ENCODE peak calls at places on chromosomes 2 and 18, in seven cellular contexts. J is Calu3, E is A549, A is heart left ventricle, G is Panc1, D is B cell, Q is BJ. R is an unnamed sample.

GRCh38 chr18:45014047-45014501 is 333.4 kb downstream of the SETBP1 start:
- DNase-seq in J (peak; percentile 43), E (peak; percentile 33), A (no peak), G (no peak), D (no peak), Q (peak; percentile 41), R (peak; percentile 35)

GRCh38 chr2:233133239-233133638 is 73.1 kb downstream of the INPP5D start:
- DNase-seq in J (no peak), E (no peak), A (no peak), G (no peak), D (no peak), Q (no peak), R (no peak)

GRCh38 chr2:122011493-122012270 is 256.2 kb downstream of the TSN start:
- DNase-seq in J (no peak), E (no peak), A (no peak), G (no peak), D (no peak), Q (no peak), R (no peak)

GRCh38 chr2:46841621-46842020 is 74.0 kb downstream of the MCFD2 start:
- DNase-seq in J (no peak), E (no peak), A (no peak), G (no peak), D (no peak), Q (no peak), R (no peak)

GRCh38 chr2:1979101-1979500 is 234.8 kb upstream of the PXDN start:
- DNase-seq in J (no peak), E (no peak), A (no peak), G (no peak), D (no peak), Q (no peak), R (no peak)

GRCh38 chr18:43129946-43130523 is 14.6 kb upstream of the RIT2 start:
- DNase-seq in J (no peak), E (no peak), A (no peak), G (no peak), D (no peak), Q (no peak), R (no peak)

GRCh38 chr2:172722481-172722880 is 13.2 kb upstream of the RAPGEF4 start:
- DNase-seq in J (no peak), E (no peak), A (no peak), G (no peak), D (no peak), Q (no peak), R (no peak)

GRCh38 chr2:232534940-232535735 is 4.4 kb upstream of the CHRNG start:
- DNase-seq in J (no peak), E (no peak), A (no peak), G (no peak), D (no peak), Q (no peak), R (no peak)

GRCh38 chr2:236712961-236713673 is 143.5 kb downstream of the ACKR3 start:
- DNase-seq in J (no peak), E (no peak), A (no peak), G (no peak), D (no peak), Q (no peak), R (no peak)

GRCh38 chr18:6997802-6998201 is 119.8 kb downstream of the LAMA1 start:
- DNase-seq in J (no peak), E (no peak), A (no peak), G (no peak), D (no peak), Q (no peak), R (no peak)

GRCh38 chr18:44624052-44624451 is 56.6 kb upstream of the SETBP1 start:
- DNase-seq in J (no peak), E (no peak), A (no peak), G (no peak), D (no peak), Q (no peak), R (no peak)

GRCh38 chr2:72138011-72138881 is 9.4 kb downstream of the CYP26B1 start:
- DNase-seq in J (no peak), E (no peak), A (no peak), G (no peak), D (no peak), Q (no peak), R (no peak)

GRCh38 chr2:85780316-85781092 is 26.7 kb downstream of the ATOH8 start:
- DNase-seq in J (no peak), E (no peak), A (no peak), G (no peak), D (no peak), Q (no peak), R (no peak)

GRCh38 chr2:55565613-55566012 is 46.1 kb downstream of the CFAP36 start:
- DNase-seq in J (no peak), E (no peak), A (no peak), G (no peak), D (no peak), Q (no peak), R (no peak)

GRCh38 chr2:218859556-218859993 is at the start of gene WNT6:
- DNase-seq in J (no peak), E (no peak), A (no peak), G (no peak), D (no peak), Q (no peak), R (no peak)

GRCh38 chr2:162579986-162580385 is 236.1 kb downstream of the GCA start:
- DNase-seq in J (no peak), E (no peak), A (no peak), G (no peak), D (no peak), Q (no peak), R (no peak)

GRCh38 chr2:223952280-223952968 is 4.8 kb upstream of the MRPL44 start:
- DNase-seq in J (no peak), E (no peak), A (no peak), G (no peak), D (peak; percentile 58), Q (no peak), R (no peak)

GRCh38 chr2:223950448-223951347 is 5.6 kb upstream of the WDFY1 start:
- DNase-seq in J (no peak), E (no peak), A (no peak), G (no peak), D (no peak), Q (no peak), R (no peak)

GRCh38 chr2:223957092-223957851 is at the start of gene MRPL44:
- DNase-seq in J (peak; percentile 99), E (peak; percentile 71), A (peak; percentile 97), G (peak; percentile 76), D (peak; percentile 95), Q (peak; percentile 67), R (peak; percentile 89)

GRCh38 chr2:223956267-223956666 is 996 bp upstream of the MRPL44 start:
- DNase-seq in J (no peak), E (no peak), A (no peak), G (no peak), D (no peak), Q (no peak), R (no peak)

DNA sequence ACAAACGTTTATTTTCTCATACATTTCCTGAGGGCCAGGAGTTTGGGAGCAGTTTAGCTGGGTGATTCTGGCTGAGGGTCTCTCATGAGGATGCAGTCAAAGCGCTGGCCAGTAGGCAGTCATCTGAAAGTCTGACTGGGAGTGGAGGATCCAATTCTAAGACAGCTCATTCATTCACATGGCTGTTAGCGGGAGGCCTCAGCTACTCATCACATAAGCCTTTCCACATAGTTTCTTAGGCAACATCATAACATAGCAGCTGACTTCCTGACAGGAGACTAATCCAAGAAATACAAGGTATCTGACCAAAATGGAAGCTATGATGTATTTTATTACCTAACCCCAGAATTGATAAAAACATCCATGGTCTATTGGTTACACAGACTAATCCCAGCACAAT is 2.9 kb upstream of the MRPL44 start:
- DNase-seq in J (no peak), E (no peak), A (no peak), G (no peak), D (no peak), Q (no peak), R (no peak)
- TF ChIP-seq CTCF in J (no peak), E (no peak), A (no peak), G (no peak), D (no peak), Q (no peak), R (no peak)

DNA sequence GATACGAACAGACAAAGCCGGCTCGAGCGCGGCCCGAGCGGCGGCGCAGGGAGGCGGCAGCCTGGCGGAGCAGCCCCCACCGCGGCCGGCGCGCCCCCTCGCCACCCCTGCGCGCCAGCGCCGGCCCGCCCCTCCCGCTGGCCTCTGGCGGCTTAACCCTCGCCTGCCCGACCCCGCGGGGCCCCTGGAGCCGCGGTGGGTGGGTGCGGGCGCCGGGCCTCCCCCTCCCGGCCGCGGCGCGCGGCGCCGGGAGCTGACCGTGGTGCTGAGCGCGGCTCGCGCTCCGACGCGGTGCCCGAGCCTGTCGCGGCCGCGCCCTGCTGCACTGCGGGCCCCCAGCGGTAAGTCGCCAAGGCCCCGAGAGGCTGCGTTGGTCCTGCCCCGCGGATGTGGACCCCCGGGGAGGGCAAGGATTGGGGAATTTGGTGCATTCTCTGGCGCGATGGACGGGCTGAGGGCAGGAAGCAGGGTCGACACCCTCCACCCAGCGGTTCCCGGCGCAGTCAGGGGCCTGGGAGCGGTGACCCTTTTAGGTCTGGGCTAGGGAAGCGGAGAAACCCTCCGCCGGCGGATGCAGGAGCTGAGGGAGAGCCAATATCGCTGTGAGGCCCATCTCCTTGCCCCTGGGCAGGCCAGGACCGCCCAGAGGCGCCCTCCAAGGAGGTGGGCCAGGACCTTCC is 841 bp downstream of the AMER3 start:
- DNase-seq in J (peak; percentile 20), E (peak; percentile 23), A (no peak), G (no peak), D (no peak), Q (no peak), R (no peak)
- TF ChIP-seq CTCF in J (no peak), E (no peak), A (no peak), G (no peak), D (no peak), Q (no peak), R (no peak)

GRCh38 chr2:178704876-178705275 is 102.3 kb downstream of the TTN start:
- DNase-seq in J (no peak), E (no peak), A (no peak), G (no peak), D (no peak), Q (no peak), R (no peak)

GRCh38 chr2:178700922-178701342 is 106.3 kb downstream of the TTN start:
- DNase-seq in J (no peak), E (peak; percentile 2), A (no peak), G (peak; percentile 13), D (no peak), Q (no peak), R (no peak)
- TF ChIP-seq CTCF in J (peak; percentile 79), E (peak; percentile 76), A (peak; percentile 65), G (peak; percentile 85), D (peak; percentile 100), Q (peak; percentile 90), R (peak; percentile 95)

GRCh38 chr2:36812196-36812595 is 115.7 kb downstream of the VIT start:
- DNase-seq in J (peak; percentile 24), E (peak; percentile 36), A (no peak), G (no peak), D (no peak), Q (no peak), R (no peak)
- TF ChIP-seq CTCF in J (no peak), E (no peak), A (no peak), G (no peak), D (no peak), Q (peak; percentile 13), R (no peak)